ENCODE peak calls at places on chromosomes 13 and 19, in five cellular contexts. P is H1, T is hepatocyte, A is GM23248, F is mammary epithelial cell. V is an unnamed sample. For H3K9me3, H3K4me1 and H3K79me2, the result is how much of the 10 kb centered on the place peaks cover.

GRCh38 chr13:63044617-63045016 is 1629.0 kb upstream of the PCDH20 start:
- DNase-seq in T (no peak), F (no peak), A (no peak), P (no peak), V (peak)

GRCh38 chr13:109977212-109977968 is 191.0 kb upstream of the IRS2 start:
- DNase-seq in A (no peak), P (no peak), T (no peak), F (no peak), V (no peak)

GRCh38 chr13:56615572-56615971 is 525.1 kb upstream of the PRR20A start:
- DNase-seq in A (no peak), F (no peak), P (no peak), T (no peak), V (no peak)

GRCh38 chr13:105338773-105339172 is 1196.7 kb downstream of the EFNB2 start:
- DNase-seq in F (no peak), T (no peak), A (no peak), P (no peak), V (no peak)

GRCh38 chr13:105334211-105334610 is 1201.3 kb downstream of the EFNB2 start:
- DNase-seq in T (no peak), A (no peak), F (no peak), P (no peak), V (peak)

GRCh38 chr19:40921005-40921897 is 39.2 kb upstream of the CYP2A7 start:
- DNase-seq in A (peak), F (no peak), P (no peak), T (peak), V (no peak)

GRCh38 chr13:91142572-91142971 is 204.9 kb upstream of the MIR17HG start:
- DNase-seq in T (peak), F (peak), A (peak), P (no peak), V (no peak)

GRCh38 chr13:86135856-86136255 is 336.6 kb upstream of the SLITRK6 start:
- DNase-seq in A (no peak), T (no peak), F (no peak), P (no peak), V (no peak)

GRCh38 chr19:575527-576506 is 3.4 kb downstream of the BSG start:
- DNase-seq in F (peak), A (peak), P (no peak), T (peak), V (no peak)

GRCh38 chr13:100140441-100140840 is 51.5 kb downstream of the PCCA start:
- DNase-seq in A (no peak), F (no peak), P (no peak), T (no peak), V (no peak)

GRCh38 chr13:100597253-100597652 is 8.7 kb upstream of the GGACT start:
- DNase-seq in T (no peak), P (no peak), F (no peak), A (peak), V (no peak)

GRCh38 chr13:73618275-73618865 is 515.8 kb downstream of the KLF12 start:
- DNase-seq in P (no peak), T (peak), A (no peak), F (no peak), V (no peak)

GRCh38 chr13:69565334-69565733 is 542.3 kb upstream of the ATXN8OS start:
- DNase-seq in T (peak), P (no peak), A (peak), F (peak), V (peak)

GRCh38 chr13:78709028-78709427 is 50.1 kb upstream of the OBI1 start:
- DNase-seq in P (no peak), F (peak), A (no peak), T (no peak), V (no peak)

GRCh38 chr13:33799950-33800592 is 17.9 kb upstream of the RFC3 start:
- DNase-seq in A (peak), P (no peak), F (peak), T (peak), V (peak)

GRCh38 chr19:13082192-13083007 is 20.3 kb downstream of the LYL1 start:
- DNase-seq in T (peak), A (peak), F (no peak), P (no peak), V (peak)

GRCh38 chr19:23415561-23416191 is 20.4 kb upstream of the ZNF91 start:
- DNase-seq in T (peak), A (peak), P (peak), F (peak), V (peak)

GRCh38 chr19:927707-928401 is 2.0 kb downstream of the ARID3A start:
- DNase-seq in A (no peak), T (peak), F (no peak), P (no peak), V (no peak)

GRCh38 chr13:76012091-76012721 is 376.1 kb downstream of the LMO7 start:
- DNase-seq in P (no peak), T (no peak), A (peak), F (no peak), V (no peak)

GRCh38 chr13:99654076-99654475 is 152.8 kb downstream of the TM9SF2 start:
- DNase-seq in A (no peak), F (no peak), P (no peak), T (no peak), V (no peak)

GRCh38 chr13:34847751-34848150 is 94.3 kb upstream of the NBEA start:
- DNase-seq in A (no peak), P (no peak), T (no peak), F (no peak), V (no peak)

GRCh38 chr19:38155453-38155852 is 68.6 kb downstream of the DPF1 start:
- DNase-seq in F (peak), P (no peak), A (peak), T (no peak), V (peak)

GRCh38 chr19:13150919-13151604 is 851 bp downstream of the IER2 start:
- DNase-seq in T (peak), F (no peak), P (no peak), A (peak), V (peak)

GRCh38 chr13:48491423-48492122 is 41.3 kb downstream of the RCBTB2 start:
- DNase-seq in F (peak), T (no peak), A (peak), P (no peak), V (no peak)

GRCh38 chr13:31154939-31155338 is 6.8 kb downstream of the HSPH1 start:
- DNase-seq in A (no peak), P (no peak), F (no peak), T (no peak), V (no peak)

GRCh38 chr19:56751078-56751489 is 79.5 kb upstream of the ZNF835 start:
- DNase-seq in T (no peak), F (no peak), P (no peak), A (no peak), V (no peak)

GRCh38 chr13:101785858-101786257 is 333.4 kb downstream of the ITGBL1 start:
- DNase-seq in T (peak), F (peak), A (peak), P (peak), V (peak)

GRCh38 chr19:57587529-57587928 is 3.6 kb downstream of the ZIK1 start:
- DNase-seq in P (no peak), A (peak), F (peak), T (no peak), V (no peak)

GRCh38 chr19:36635342-36635741 is 30.2 kb downstream of the ZNF382 start:
- DNase-seq in T (no peak), F (no peak), P (no peak), A (no peak), V (no peak)

GRCh38 chr19:36638862-36639510 is 27.7 kb downstream of the ZNF461 start:
- DNase-seq in T (no peak), P (no peak), F (peak), A (peak), V (no peak)
- H3K9me3 ChIP-seq in T (half or more), P (half or more), F (half or more), A (under half), V (under half)

GRCh38 chr19:14472202-14472961 is 2.8 kb downstream of the PTGER1 start:
- DNase-seq in P (no peak), F (no peak), T (peak), A (peak), V (peak)
- H3K4me1 ChIP-seq in P (under half), F (under half), T (under half), A (under half), V (under half)

GRCh38 chr19:47508721-47509120 is 6.1 kb downstream of the NAPA start:
- DNase-seq in T (no peak), A (no peak), P (no peak), F (no peak), V (no peak)
- H3K79me2 ChIP-seq in T (half or more), A (half or more), P (half or more), F (half or more), V (half or more)

GRCh38 chr19:49738242-49738641 is 24.9 kb downstream of the TSKS start:
- DNase-seq in F (no peak), P (no peak), T (no peak), A (no peak), V (no peak)

GRCh38 chr19:49739098-49739497 is 24.0 kb downstream of the TSKS start:
- DNase-seq in P (no peak), F (no peak), A (no peak), T (no peak), V (no peak)

GRCh38 chr19:49741210-49741844 is 21.8 kb downstream of the TSKS start:
- DNase-seq in F (no peak), A (no peak), P (no peak), T (no peak), V (no peak)

GRCh38 chr19:49744946-49745381 is 18.1 kb downstream of the TSKS start:
- DNase-seq in T (no peak), A (no peak), P (no peak), F (no peak), V (no peak)

GRCh38 chr19:49739933-49740332 is 23.2 kb downstream of the TSKS start:
- DNase-seq in P (no peak), T (no peak), A (no peak), F (no peak), V (no peak)
- H3K9me3 ChIP-seq in P (under half), T (under half), A (under half), F (under half), V (under half)